ENCODE peak calls at places on chromosomes 16 and 17, in nine cellular contexts. U, M, Z, J, V, K, L, S and D are unnamed samples.

GRCh38 chr17:7260601-7261376 is 1.5 kb downstream of the CLDN7 start:
- DNase-seq in U (peak; percentile 87), M (peak; percentile 53), Z (peak; percentile 50), J (no peak), V (no peak), K (no peak), L (peak; percentile 59), S (no peak), D (no peak)

GRCh38 chr17:75518201-75518600 is 1.9 kb downstream of the TSEN54 start:
- DNase-seq in U (no peak), M (no peak), Z (peak; percentile 67), J (peak; percentile 61), V (no peak), K (no peak), L (peak; percentile 50), S (no peak), D (no peak)

GRCh38 chr17:67435122-67435521 is 58.0 kb downstream of the PITPNC1 start:
- DNase-seq in U (no peak), M (no peak), Z (no peak), J (no peak), V (peak; percentile 43), K (no peak), L (peak; percentile 55), S (no peak), D (no peak)

GRCh38 chr17:3888343-3889171 is 4.3 kb downstream of the CAMKK1 start:
- DNase-seq in U (peak; percentile 43), M (no peak), Z (no peak), J (no peak), V (peak; percentile 96), K (peak; percentile 97), L (no peak), S (peak; percentile 72), D (peak; percentile 89)

GRCh38 chr17:17090642-17091103 is 48.4 kb downstream of the MPRIP start:
- DNase-seq in U (peak; percentile 72), M (no peak), Z (no peak), J (no peak), V (no peak), K (peak; percentile 49), L (no peak), S (no peak), D (no peak)

GRCh38 chr17:2705888-2706795 is 5.4 kb downstream of the CLUH start:
- DNase-seq in U (no peak), M (no peak), Z (no peak), J (no peak), V (no peak), K (peak; percentile 57), L (no peak), S (no peak), D (no peak)

GRCh38 chr17:40582328-40582901 is 17.1 kb upstream of the CCR7 start:
- DNase-seq in U (no peak), M (no peak), Z (peak; percentile 98), J (peak; percentile 91), V (no peak), K (no peak), L (peak; percentile 96), S (peak; percentile 58), D (no peak)

GRCh38 chr16:23416816-23417215 is 36.2 kb downstream of the COG7 start:
- DNase-seq in U (no peak), M (peak; percentile 65), Z (no peak), J (no peak), V (no peak), K (no peak), L (no peak), S (no peak), D (no peak)

GRCh38 chr17:35819456-35819855 is 10.2 kb downstream of the TAF15 start:
- DNase-seq in U (no peak), M (no peak), Z (no peak), J (no peak), V (no peak), K (no peak), L (no peak), S (no peak), D (no peak)

GRCh38 chr16:51151435-51151950 is 423 bp upstream of the SALL1 start:
- DNase-seq in U (peak; percentile 51), M (peak; percentile 96), Z (no peak), J (no peak), V (peak; percentile 89), K (no peak), L (no peak), S (peak; percentile 53), D (peak; percentile 85)

GRCh38 chr16:66917741-66918140 is 944 bp downstream of the CDH16 start:
- DNase-seq in U (no peak), M (no peak), Z (no peak), J (no peak), V (no peak), K (no peak), L (no peak), S (no peak), D (no peak)

GRCh38 chr16:17375388-17376304 is 95.1 kb downstream of the XYLT1 start:
- DNase-seq in U (no peak), M (no peak), Z (no peak), J (peak; percentile 40), V (no peak), K (no peak), L (no peak), S (no peak), D (no peak)

GRCh38 chr17:49456172-49456965 is 38.7 kb upstream of the NGFR start:
- DNase-seq in U (no peak), M (no peak), Z (no peak), J (no peak), V (peak; percentile 89), K (no peak), L (no peak), S (no peak), D (peak; percentile 85)

GRCh38 chr17:530851-531250 is 178.2 kb upstream of the RPH3AL start:
- DNase-seq in U (no peak), M (no peak), Z (no peak), J (no peak), V (no peak), K (no peak), L (no peak), S (no peak), D (no peak)

GRCh38 chr16:14196539-14196938 is 125.4 kb downstream of the MRTFB start:
- DNase-seq in U (no peak), M (no peak), Z (peak; percentile 19), J (peak; percentile 54), V (peak; percentile 38), K (no peak), L (no peak), S (no peak), D (no peak)

GRCh38 chr16:16022683-16023064 is 73.3 kb downstream of the ABCC1 start:
- DNase-seq in U (no peak), M (no peak), Z (no peak), J (no peak), V (no peak), K (no peak), L (no peak), S (no peak), D (no peak)
- H3K4me3 ChIP-seq in U (no peak overlapping the region), M (no peak overlapping the region), Z (no peak overlapping the region), J (peak overlapping the region; percentile 31), V (no peak overlapping the region), K (no peak overlapping the region), L (no peak overlapping the region), S (no peak overlapping the region), D (peak overlapping the region; percentile 24)

GRCh38 chr17:59329558-59330313 is 1.7 kb upstream of the YPEL2 start:
- DNase-seq in U (peak; percentile 63), M (peak; percentile 83), Z (peak; percentile 81), J (peak; percentile 79), V (peak; percentile 92), K (peak; percentile 86), L (peak; percentile 61), S (peak; percentile 39), D (peak; percentile 66)
- TF ChIP-seq CTCF in U (peak; percentile 78), M (peak; percentile 94), Z (peak; percentile 83), J (peak; percentile 96), V (peak; percentile 87), K (peak; percentile 78), L (peak; percentile 84), S (peak; percentile 94), D (peak; percentile 89)

DNA sequence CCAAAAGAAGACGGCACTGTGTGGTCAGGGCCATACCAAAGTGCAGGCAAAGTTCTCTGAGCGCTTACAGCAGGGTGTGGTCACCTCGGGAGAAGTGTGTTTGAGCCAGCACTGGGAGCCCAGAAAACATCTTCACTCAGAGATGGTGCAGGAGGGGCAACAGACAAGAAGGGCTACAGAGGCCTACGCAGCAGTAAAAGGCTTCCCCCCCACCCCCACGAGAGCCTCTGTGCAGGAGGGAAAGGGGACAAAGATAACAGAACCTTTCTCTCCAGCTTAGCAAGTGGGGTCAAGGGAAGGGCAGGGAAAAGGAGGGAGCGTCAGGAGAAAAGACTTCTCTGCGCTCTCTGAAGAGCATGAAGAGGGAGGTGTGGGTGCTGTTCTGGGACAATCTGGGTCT is 2.8 kb downstream of the VAT1 start:
- DNase-seq in U (no peak), M (peak; percentile 29), Z (no peak), J (no peak), V (peak; percentile 36), K (no peak), L (no peak), S (no peak), D (no peak)
- H3K4me3 ChIP-seq in U (no peak overlapping the region), M (peak overlapping the region; percentile 7), Z (no peak overlapping the region), J (no peak overlapping the region), V (peak overlapping the region; percentile 13), K (peak overlapping the region; percentile 77), L (no peak overlapping the region), S (no peak overlapping the region), D (no peak overlapping the region)

GRCh38 chr16:64475627-64476351 is 646.1 kb downstream of the CDH11 start:
- DNase-seq in U (no peak), M (peak; percentile 30), Z (no peak), J (no peak), V (peak; percentile 59), K (no peak), L (no peak), S (no peak), D (peak; percentile 98)

GRCh38 chr16:64468515-64469090 is 653.3 kb downstream of the CDH11 start:
- DNase-seq in U (no peak), M (peak; percentile 73), Z (no peak), J (no peak), V (no peak), K (no peak), L (no peak), S (no peak), D (no peak)

GRCh38 chr16:64470916-64471315 is 650.9 kb downstream of the CDH11 start:
- DNase-seq in U (no peak), M (no peak), Z (no peak), J (no peak), V (no peak), K (no peak), L (no peak), S (no peak), D (peak; percentile 34)

GRCh38 chr16:64469351-64469750 is 652.5 kb downstream of the CDH11 start:
- DNase-seq in U (no peak), M (no peak), Z (no peak), J (no peak), V (no peak), K (no peak), L (no peak), S (no peak), D (no peak)

DNA sequence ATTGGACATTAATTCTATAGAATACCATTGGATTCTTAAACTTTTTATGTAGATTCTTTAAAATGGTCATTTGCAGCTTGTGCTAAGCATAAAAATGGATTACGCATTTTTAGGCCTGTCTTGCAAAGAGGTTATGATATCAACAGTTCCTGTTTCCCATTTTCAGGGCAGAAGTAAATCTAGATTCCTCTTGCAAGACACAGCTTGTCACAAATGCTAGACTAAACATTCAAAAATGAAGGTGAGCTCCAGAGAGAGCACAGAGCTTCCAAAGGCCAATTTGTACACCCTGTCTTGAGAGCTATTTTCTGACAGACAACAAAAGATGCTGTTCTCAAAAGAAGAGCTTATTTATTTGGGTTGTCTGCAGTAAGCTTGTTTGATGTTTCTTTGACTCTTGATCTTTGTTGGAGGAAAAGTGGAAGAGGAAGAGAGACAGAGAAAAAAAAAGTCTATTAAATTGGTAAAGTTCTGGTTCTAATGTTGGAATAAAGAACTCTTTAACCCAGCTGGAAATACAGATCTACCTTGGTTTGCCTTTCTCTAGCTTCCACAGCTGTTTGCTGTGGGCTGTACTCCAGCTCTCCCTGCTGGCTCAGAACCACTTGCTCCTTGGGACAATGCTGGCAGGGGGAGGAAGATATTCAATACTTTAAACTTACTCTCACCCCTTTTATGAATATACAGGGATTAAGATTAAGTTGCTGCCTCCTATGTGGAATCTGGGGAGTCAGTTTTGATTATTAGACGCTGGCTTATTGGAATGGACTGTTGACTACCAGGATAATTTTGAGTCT is 651.8 kb downstream of the CDH11 start:
- DNase-seq in U (no peak), M (peak; percentile 32), Z (no peak), J (no peak), V (peak; percentile 24), K (no peak), L (no peak), S (peak; percentile 17), D (no peak)
- TF ChIP-seq CTCF in U (no peak), M (peak; percentile 27), Z (no peak), J (peak; percentile 35), V (peak; percentile 21), K (no peak), L (no peak), S (peak; percentile 54), D (no peak)